ENCODE peak calls at places on chromosome 9, in seven cellular contexts. T is K562, G is IMR-90, L is neuronal stem cell, A is upper lobe of right lung, P is body of pancreas, Y is stomach. C is an unnamed sample.

GRCh38 chr9:134287591-134288518 is 38.4 kb upstream of the RXRA start:
- DNase-seq in T (no peak), G (no peak), L (no peak), A (no peak), P (no peak), Y (no peak), C (no peak)

GRCh38 chr9:89422151-89422918 is 75.6 kb downstream of the SEMA4D start:
- DNase-seq in T (no peak), G (peak; percentile 88), L (no peak), A (no peak), P (no peak), Y (no peak), C (no peak)

GRCh38 chr9:469672-470040 is 255.0 kb downstream of the DOCK8 start:
- DNase-seq in T (no peak), G (no peak), L (no peak), A (no peak), P (peak; percentile 34), Y (peak; percentile 27), C (peak; percentile 16)

GRCh38 chr9:6759114-6759977 is 1.6 kb downstream of the KDM4C start:
- DNase-seq in T (peak; percentile 34), G (peak; percentile 82), L (no peak), A (no peak), P (peak; percentile 32), Y (peak; percentile 28), C (no peak)

GRCh38 chr9:76615149-76615548 is 149.1 kb upstream of the PCA3 start:
- DNase-seq in T (no peak), G (peak; percentile 21), L (no peak), A (no peak), P (peak; percentile 68), Y (peak; percentile 75), C (no peak)

GRCh38 chr9:98010450-98010849 is 27.3 kb downstream of the ANP32B start:
- DNase-seq in T (no peak), G (peak; percentile 64), L (no peak), A (no peak), P (no peak), Y (no peak), C (no peak)

GRCh38 chr9:121954477-121955175 is 138.5 kb downstream of the TTLL11 start:
- DNase-seq in T (no peak), G (peak; percentile 78), L (no peak), A (no peak), P (peak; percentile 47), Y (no peak), C (no peak)

GRCh38 chr9:125631391-125632085 is 75.5 kb downstream of the MAPKAP1 start:
- DNase-seq in T (peak; percentile 54), G (peak; percentile 57), L (no peak), A (no peak), P (peak; percentile 23), Y (no peak), C (no peak)

GRCh38 chr9:108316633-108317032 is 539.2 kb downstream of the ACTL7B start:
- DNase-seq in T (no peak), G (no peak), L (no peak), A (no peak), P (no peak), Y (no peak), C (no peak)

GRCh38 chr9:89882876-89883275 is 278.1 kb downstream of the GADD45G start:
- DNase-seq in T (no peak), G (no peak), L (no peak), A (peak; percentile 19), P (no peak), Y (no peak), C (no peak)

GRCh38 chr9:128286435-128286834 is 10.4 kb downstream of the SWI5 start:
- DNase-seq in T (no peak), G (peak; percentile 71), L (no peak), A (no peak), P (no peak), Y (no peak), C (no peak)

GRCh38 chr9:109639666-109640231 is 140.2 kb upstream of the PALM2AKAP2 start:
- DNase-seq in T (no peak), G (no peak), L (no peak), A (no peak), P (no peak), Y (no peak), C (no peak)

GRCh38 chr9:26746357-26747072 is 146.1 kb downstream of the CAAP1 start:
- DNase-seq in T (peak; percentile 16), G (peak; percentile 13), L (no peak), A (no peak), P (no peak), Y (no peak), C (peak; percentile 61)

DNA sequence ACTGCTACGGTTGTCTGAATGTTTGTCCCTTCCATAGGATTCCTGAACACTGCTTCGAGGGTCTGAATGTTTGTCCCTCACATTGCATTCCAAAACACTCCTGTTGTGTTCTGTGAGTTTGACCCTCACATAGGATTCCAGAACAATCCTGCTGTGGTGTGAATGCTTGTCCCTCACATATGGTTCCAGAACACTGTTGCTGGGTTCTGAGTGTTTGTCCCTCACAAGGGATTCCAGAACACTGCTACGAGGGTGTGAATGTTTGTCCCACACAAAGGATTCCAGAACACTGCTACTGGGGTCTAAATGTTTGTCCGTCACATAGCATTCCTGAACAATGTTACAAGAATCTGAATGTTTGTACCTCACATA is 201.2 kb downstream of the FOXD4L6 start:
- DNase-seq in T (no peak), G (no peak), L (no peak), A (no peak), P (no peak), Y (no peak), C (no peak)
- H3K9me3 ChIP-seq in T (peaks cover 12% of the 10 kb centered on the region), G (peaks cover 58% of the 10 kb centered on the region), L (no peaks in the 10 kb centered on the region), A (peaks cover 65% of the 10 kb centered on the region), P (peaks cover 3% of the 10 kb centered on the region), Y (peaks cover 98% of the 10 kb centered on the region), C (peaks cover 10% of the 10 kb centered on the region)

DNA sequence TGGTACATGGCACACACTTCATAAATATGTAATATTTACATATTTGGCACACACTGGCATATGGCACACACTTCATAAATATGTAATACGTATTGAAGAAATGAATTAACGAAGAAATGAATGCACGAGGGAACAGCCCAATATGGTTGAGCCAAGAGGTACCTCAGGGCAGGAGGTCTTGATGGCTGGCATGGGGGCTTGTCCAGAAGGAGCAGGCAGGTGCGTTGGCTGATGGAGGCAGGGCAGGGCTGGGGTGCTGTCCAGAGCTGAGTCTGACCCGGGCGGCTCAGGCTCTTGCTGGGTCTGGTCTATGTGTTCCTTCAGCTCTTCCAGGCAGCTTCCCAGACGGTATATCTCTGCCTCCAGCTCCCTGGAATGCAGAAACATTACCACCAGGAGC is 26.2 kb downstream of the AKNA start:
- DNase-seq in T (no peak), G (no peak), L (no peak), A (peak; percentile 43), P (no peak), Y (no peak), C (no peak)
- H3K4me3 ChIP-seq in T (no peak overlapping the region), G (no peak overlapping the region), L (no peak overlapping the region), A (no peak overlapping the region), P (no peak overlapping the region), Y (no peak overlapping the region), C (no peak overlapping the region)

GRCh38 chr9:71876829-71877228 is 34.2 kb downstream of the ABHD17B start:
- DNase-seq in T (no peak), G (no peak), L (no peak), A (no peak), P (no peak), Y (no peak), C (no peak)

GRCh38 chr9:71878327-71879274 is 32.4 kb downstream of the ABHD17B start:
- DNase-seq in T (no peak), G (no peak), L (no peak), A (no peak), P (no peak), Y (no peak), C (no peak)

GRCh38 chr9:71879644-71880174 is 31.3 kb downstream of the ABHD17B start:
- DNase-seq in T (no peak), G (no peak), L (no peak), A (no peak), P (no peak), Y (no peak), C (no peak)

DNA sequence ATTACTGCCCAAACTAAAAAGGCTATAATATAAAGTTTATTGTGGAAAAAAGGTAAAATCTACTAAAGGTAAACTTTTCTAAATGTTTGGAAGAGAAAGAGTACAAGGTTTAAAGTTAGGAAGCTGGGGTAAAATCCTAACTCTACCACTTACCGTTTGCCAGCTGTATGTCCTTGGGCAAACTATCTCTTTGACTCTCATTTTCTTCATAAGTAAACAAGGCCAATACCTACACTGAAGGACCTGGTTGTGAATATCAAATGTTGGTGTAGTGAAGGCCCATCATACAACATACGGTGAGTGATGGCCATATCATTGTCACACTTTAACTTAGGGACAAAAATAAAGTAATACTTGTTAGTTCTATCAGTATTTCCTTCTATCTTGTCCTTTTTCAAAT is 34.9 kb downstream of the ABHD17B start:
- DNase-seq in T (no peak), G (no peak), L (no peak), A (no peak), P (no peak), Y (no peak), C (no peak)
- H3K9me3 ChIP-seq in T (peaks cover 2% of the 10 kb centered on the region), G (peaks cover 5% of the 10 kb centered on the region), L (peaks cover 58% of the 10 kb centered on the region), A (peaks cover 21% of the 10 kb centered on the region), P (no peaks in the 10 kb centered on the region), Y (peaks cover 30% of the 10 kb centered on the region), C (no peaks in the 10 kb centered on the region)

DNA sequence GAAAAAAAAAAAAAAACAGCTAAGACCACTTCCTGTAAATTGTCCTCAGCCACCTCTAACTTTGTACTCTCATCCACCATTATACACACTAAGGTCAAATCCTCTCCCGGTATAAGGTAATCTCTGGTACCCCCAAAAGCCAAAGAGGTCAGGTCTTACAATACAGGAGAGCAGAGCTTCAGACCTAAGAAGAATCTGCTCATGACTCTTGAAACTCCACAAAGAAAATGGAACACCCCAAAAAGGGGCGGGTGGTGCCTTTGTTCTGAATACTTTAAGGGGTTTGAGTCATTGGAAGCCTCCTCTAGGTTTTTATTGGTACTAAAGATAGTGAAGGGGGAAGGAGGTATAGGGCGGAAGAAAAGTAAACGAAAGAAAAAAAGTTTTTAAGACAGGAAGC is 69.8 kb downstream of the COL15A1 start:
- DNase-seq in T (no peak), G (no peak), L (no peak), A (no peak), P (no peak), Y (no peak), C (no peak)
- H3K4me3 ChIP-seq in T (no peak overlapping the region), G (no peak overlapping the region), L (no peak overlapping the region), A (no peak overlapping the region), P (no peak overlapping the region), Y (no peak overlapping the region), C (no peak overlapping the region)

C was measured in iPS DF 6.9.